ENCODE peak calls at places on chromosomes 2 and 18, in ten cellular contexts. One of them, this sample, is unnamed.
A peak's percentile ranks its signal among the peaks of the same experiment; 100 is the strongest.

GRCh38 chr2:56671973-56672569 is 488.3 kb downstream of the CCDC85A start:
- DNase-seq in activated CD8-positive, alpha-beta memory T cell treated with anti-CD3 and anti-CD28 coated beads, Interleukin-2, amount 50 U/mL, for 48 hours: no peak
- DNase-seq in activated T-cell treated with anti-CD3 and anti-CD28 coated beads, Interleukin-2, amount 50 U/mL, for 72 hours: no peak
- DNase-seq in NCI-H460: no peak
- DNase-seq in activated CD4-positive, alpha-beta T cell treated with anti-CD3 and anti-CD28 coated beads, Interleukin-2, amount 50 U/mL, for 24 hours: no peak
- DNase-seq in frontal cortex: no peak
- DNase-seq in caudate nucleus: no peak
- DNase-seq in H9: peak; percentile 27
- DNase-seq in NCI-H187: no peak
- DNase-seq in GM19239: no peak
- DNase-seq in this sample: no peak

GRCh38 chr18:44839239-44839666 is 158.6 kb downstream of the SETBP1 start:
- DNase-seq in activated CD8-positive, alpha-beta memory T cell treated with anti-CD3 and anti-CD28 coated beads, Interleukin-2, amount 50 U/mL, for 48 hours: peak; percentile 71
- DNase-seq in activated T-cell treated with anti-CD3 and anti-CD28 coated beads, Interleukin-2, amount 50 U/mL, for 72 hours: peak; percentile 67
- DNase-seq in NCI-H460: peak; percentile 65
- DNase-seq in activated CD4-positive, alpha-beta T cell treated with anti-CD3 and anti-CD28 coated beads, Interleukin-2, amount 50 U/mL, for 24 hours: peak; percentile 64
- DNase-seq in frontal cortex: peak; percentile 40
- DNase-seq in caudate nucleus: peak; percentile 16
- DNase-seq in H9: peak; percentile 38
- DNase-seq in NCI-H187: no peak
- DNase-seq in GM19239: peak; percentile 72
- DNase-seq in this sample: peak; percentile 3

GRCh38 chr2:111168528-111168929 is 47.8 kb downstream of the BCL2L11 start:
- DNase-seq in activated CD8-positive, alpha-beta memory T cell treated with anti-CD3 and anti-CD28 coated beads, Interleukin-2, amount 50 U/mL, for 48 hours: peak; percentile 73
- DNase-seq in activated T-cell treated with anti-CD3 and anti-CD28 coated beads, Interleukin-2, amount 50 U/mL, for 72 hours: peak; percentile 84
- DNase-seq in NCI-H460: peak; percentile 67
- DNase-seq in activated CD4-positive, alpha-beta T cell treated with anti-CD3 and anti-CD28 coated beads, Interleukin-2, amount 50 U/mL, for 24 hours: peak; percentile 77
- DNase-seq in frontal cortex: peak; percentile 34
- DNase-seq in caudate nucleus: no peak
- DNase-seq in H9: no peak
- DNase-seq in NCI-H187: no peak
- DNase-seq in GM19239: peak; percentile 35
- DNase-seq in this sample: peak; percentile 60

GRCh38 chr2:100882645-100883613 is 63.0 kb downstream of the NPAS2 start:
- DNase-seq in activated CD8-positive, alpha-beta memory T cell treated with anti-CD3 and anti-CD28 coated beads, Interleukin-2, amount 50 U/mL, for 48 hours: no peak
- DNase-seq in activated T-cell treated with anti-CD3 and anti-CD28 coated beads, Interleukin-2, amount 50 U/mL, for 72 hours: peak; percentile 50
- DNase-seq in NCI-H460: no peak
- DNase-seq in activated CD4-positive, alpha-beta T cell treated with anti-CD3 and anti-CD28 coated beads, Interleukin-2, amount 50 U/mL, for 24 hours: no peak
- DNase-seq in frontal cortex: no peak
- DNase-seq in caudate nucleus: no peak
- DNase-seq in H9: no peak
- DNase-seq in NCI-H187: no peak
- DNase-seq in GM19239: no peak
- DNase-seq in this sample: no peak

GRCh38 chr18:26981373-26982082 is 116.0 kb upstream of the AQP4 start:
- DNase-seq in activated CD8-positive, alpha-beta memory T cell treated with anti-CD3 and anti-CD28 coated beads, Interleukin-2, amount 50 U/mL, for 48 hours: no peak
- DNase-seq in activated T-cell treated with anti-CD3 and anti-CD28 coated beads, Interleukin-2, amount 50 U/mL, for 72 hours: no peak
- DNase-seq in NCI-H460: no peak
- DNase-seq in activated CD4-positive, alpha-beta T cell treated with anti-CD3 and anti-CD28 coated beads, Interleukin-2, amount 50 U/mL, for 24 hours: no peak
- DNase-seq in frontal cortex: no peak
- DNase-seq in caudate nucleus: no peak
- DNase-seq in H9: no peak
- DNase-seq in NCI-H187: no peak
- DNase-seq in GM19239: no peak
- DNase-seq in this sample: no peak

GRCh38 chr2:1643220-1643619 is 101.1 kb downstream of the PXDN start:
- DNase-seq in activated CD8-positive, alpha-beta memory T cell treated with anti-CD3 and anti-CD28 coated beads, Interleukin-2, amount 50 U/mL, for 48 hours: no peak
- DNase-seq in activated T-cell treated with anti-CD3 and anti-CD28 coated beads, Interleukin-2, amount 50 U/mL, for 72 hours: no peak
- DNase-seq in NCI-H460: no peak
- DNase-seq in activated CD4-positive, alpha-beta T cell treated with anti-CD3 and anti-CD28 coated beads, Interleukin-2, amount 50 U/mL, for 24 hours: no peak
- DNase-seq in frontal cortex: no peak
- DNase-seq in caudate nucleus: no peak
- DNase-seq in H9: no peak
- DNase-seq in NCI-H187: no peak
- DNase-seq in GM19239: no peak
- DNase-seq in this sample: no peak

GRCh38 chr2:37109523-37109922 is 25.2 kb downstream of the GPATCH11 start:
- DNase-seq in activated CD8-positive, alpha-beta memory T cell treated with anti-CD3 and anti-CD28 coated beads, Interleukin-2, amount 50 U/mL, for 48 hours: no peak
- DNase-seq in activated T-cell treated with anti-CD3 and anti-CD28 coated beads, Interleukin-2, amount 50 U/mL, for 72 hours: no peak
- DNase-seq in NCI-H460: no peak
- DNase-seq in activated CD4-positive, alpha-beta T cell treated with anti-CD3 and anti-CD28 coated beads, Interleukin-2, amount 50 U/mL, for 24 hours: no peak
- DNase-seq in frontal cortex: no peak
- DNase-seq in caudate nucleus: no peak
- DNase-seq in H9: no peak
- DNase-seq in NCI-H187: no peak
- DNase-seq in GM19239: no peak
- DNase-seq in this sample: no peak

GRCh38 chr2:159035790-159036411 is 67.5 kb downstream of the TANC1 start:
- DNase-seq in activated CD8-positive, alpha-beta memory T cell treated with anti-CD3 and anti-CD28 coated beads, Interleukin-2, amount 50 U/mL, for 48 hours: no peak
- DNase-seq in activated T-cell treated with anti-CD3 and anti-CD28 coated beads, Interleukin-2, amount 50 U/mL, for 72 hours: peak; percentile 26
- DNase-seq in NCI-H460: peak; percentile 51
- DNase-seq in activated CD4-positive, alpha-beta T cell treated with anti-CD3 and anti-CD28 coated beads, Interleukin-2, amount 50 U/mL, for 24 hours: no peak
- DNase-seq in frontal cortex: no peak
- DNase-seq in caudate nucleus: no peak
- DNase-seq in H9: peak; percentile 82
- DNase-seq in NCI-H187: peak; percentile 14
- DNase-seq in GM19239: no peak
- DNase-seq in this sample: no peak

GRCh38 chr2:64448069-64448468 is 5.9 kb upstream of the LGALSL start:
- DNase-seq in activated CD8-positive, alpha-beta memory T cell treated with anti-CD3 and anti-CD28 coated beads, Interleukin-2, amount 50 U/mL, for 48 hours: no peak
- DNase-seq in activated T-cell treated with anti-CD3 and anti-CD28 coated beads, Interleukin-2, amount 50 U/mL, for 72 hours: no peak
- DNase-seq in NCI-H460: no peak
- DNase-seq in activated CD4-positive, alpha-beta T cell treated with anti-CD3 and anti-CD28 coated beads, Interleukin-2, amount 50 U/mL, for 24 hours: no peak
- DNase-seq in frontal cortex: no peak
- DNase-seq in caudate nucleus: no peak
- DNase-seq in H9: no peak
- DNase-seq in NCI-H187: no peak
- DNase-seq in GM19239: no peak
- DNase-seq in this sample: no peak

GRCh38 chr2:127597984-127598380 is 48.0 kb upstream of the GPR17 start:
- DNase-seq in activated CD8-positive, alpha-beta memory T cell treated with anti-CD3 and anti-CD28 coated beads, Interleukin-2, amount 50 U/mL, for 48 hours: no peak
- DNase-seq in activated T-cell treated with anti-CD3 and anti-CD28 coated beads, Interleukin-2, amount 50 U/mL, for 72 hours: no peak
- DNase-seq in NCI-H460: no peak
- DNase-seq in activated CD4-positive, alpha-beta T cell treated with anti-CD3 and anti-CD28 coated beads, Interleukin-2, amount 50 U/mL, for 24 hours: no peak
- DNase-seq in frontal cortex: no peak
- DNase-seq in caudate nucleus: no peak
- DNase-seq in H9: no peak
- DNase-seq in NCI-H187: no peak
- DNase-seq in GM19239: no peak
- DNase-seq in this sample: no peak

GRCh38 chr2:62266433-62267038 is 70.6 kb downstream of the B3GNT2 start:
- DNase-seq in activated CD8-positive, alpha-beta memory T cell treated with anti-CD3 and anti-CD28 coated beads, Interleukin-2, amount 50 U/mL, for 48 hours: no peak
- DNase-seq in activated T-cell treated with anti-CD3 and anti-CD28 coated beads, Interleukin-2, amount 50 U/mL, for 72 hours: no peak
- DNase-seq in NCI-H460: no peak
- DNase-seq in activated CD4-positive, alpha-beta T cell treated with anti-CD3 and anti-CD28 coated beads, Interleukin-2, amount 50 U/mL, for 24 hours: no peak
- DNase-seq in frontal cortex: no peak
- DNase-seq in caudate nucleus: no peak
- DNase-seq in H9: peak; percentile 63
- DNase-seq in NCI-H187: no peak
- DNase-seq in GM19239: no peak
- DNase-seq in this sample: peak; percentile 53

GRCh38 chr2:176599796-176600485 is 330.7 kb downstream of the MTX2 start:
- DNase-seq in activated CD8-positive, alpha-beta memory T cell treated with anti-CD3 and anti-CD28 coated beads, Interleukin-2, amount 50 U/mL, for 48 hours: no peak
- DNase-seq in activated T-cell treated with anti-CD3 and anti-CD28 coated beads, Interleukin-2, amount 50 U/mL, for 72 hours: no peak
- DNase-seq in NCI-H460: no peak
- DNase-seq in activated CD4-positive, alpha-beta T cell treated with anti-CD3 and anti-CD28 coated beads, Interleukin-2, amount 50 U/mL, for 24 hours: no peak
- DNase-seq in frontal cortex: no peak
- DNase-seq in caudate nucleus: no peak
- DNase-seq in H9: no peak
- DNase-seq in NCI-H187: no peak
- DNase-seq in GM19239: no peak
- DNase-seq in this sample: no peak

GRCh38 chr2:181959508-181959907 is 26.1 kb upstream of the PPP1R1C start:
- DNase-seq in activated CD8-positive, alpha-beta memory T cell treated with anti-CD3 and anti-CD28 coated beads, Interleukin-2, amount 50 U/mL, for 48 hours: no peak
- DNase-seq in activated T-cell treated with anti-CD3 and anti-CD28 coated beads, Interleukin-2, amount 50 U/mL, for 72 hours: no peak
- DNase-seq in NCI-H460: no peak
- DNase-seq in activated CD4-positive, alpha-beta T cell treated with anti-CD3 and anti-CD28 coated beads, Interleukin-2, amount 50 U/mL, for 24 hours: no peak
- DNase-seq in frontal cortex: no peak
- DNase-seq in caudate nucleus: no peak
- DNase-seq in H9: no peak
- DNase-seq in NCI-H187: no peak
- DNase-seq in GM19239: no peak
- DNase-seq in this sample: no peak

GRCh38 chr2:234701421-234701820 is 204.5 kb upstream of the ARL4C start:
- DNase-seq in activated CD8-positive, alpha-beta memory T cell treated with anti-CD3 and anti-CD28 coated beads, Interleukin-2, amount 50 U/mL, for 48 hours: no peak
- DNase-seq in activated T-cell treated with anti-CD3 and anti-CD28 coated beads, Interleukin-2, amount 50 U/mL, for 72 hours: no peak
- DNase-seq in NCI-H460: no peak
- DNase-seq in activated CD4-positive, alpha-beta T cell treated with anti-CD3 and anti-CD28 coated beads, Interleukin-2, amount 50 U/mL, for 24 hours: no peak
- DNase-seq in frontal cortex: no peak
- DNase-seq in caudate nucleus: no peak
- DNase-seq in H9: no peak
- DNase-seq in NCI-H187: no peak
- DNase-seq in GM19239: no peak
- DNase-seq in this sample: no peak

GRCh38 chr2:231028890-231029289 is 8.4 kb upstream of the C2orf72 start:
- DNase-seq in activated CD8-positive, alpha-beta memory T cell treated with anti-CD3 and anti-CD28 coated beads, Interleukin-2, amount 50 U/mL, for 48 hours: no peak
- DNase-seq in activated T-cell treated with anti-CD3 and anti-CD28 coated beads, Interleukin-2, amount 50 U/mL, for 72 hours: no peak
- DNase-seq in NCI-H460: no peak
- DNase-seq in activated CD4-positive, alpha-beta T cell treated with anti-CD3 and anti-CD28 coated beads, Interleukin-2, amount 50 U/mL, for 24 hours: no peak
- DNase-seq in frontal cortex: no peak
- DNase-seq in caudate nucleus: no peak
- DNase-seq in H9: no peak
- DNase-seq in NCI-H187: no peak
- DNase-seq in GM19239: no peak
- DNase-seq in this sample: no peak

GRCh38 chr2:124566518-124566970 is 541.5 kb downstream of the CNTNAP5 start:
- DNase-seq in activated CD8-positive, alpha-beta memory T cell treated with anti-CD3 and anti-CD28 coated beads, Interleukin-2, amount 50 U/mL, for 48 hours: no peak
- DNase-seq in activated T-cell treated with anti-CD3 and anti-CD28 coated beads, Interleukin-2, amount 50 U/mL, for 72 hours: no peak
- DNase-seq in NCI-H460: no peak
- DNase-seq in activated CD4-positive, alpha-beta T cell treated with anti-CD3 and anti-CD28 coated beads, Interleukin-2, amount 50 U/mL, for 24 hours: no peak
- DNase-seq in frontal cortex: no peak
- DNase-seq in caudate nucleus: no peak
- DNase-seq in H9: no peak
- DNase-seq in NCI-H187: no peak
- DNase-seq in GM19239: no peak
- DNase-seq in this sample: no peak

GRCh38 chr2:72140621-72140960 is 7.1 kb downstream of the CYP26B1 start:
- DNase-seq in activated CD8-positive, alpha-beta memory T cell treated with anti-CD3 and anti-CD28 coated beads, Interleukin-2, amount 50 U/mL, for 48 hours: peak; percentile 42
- DNase-seq in activated T-cell treated with anti-CD3 and anti-CD28 coated beads, Interleukin-2, amount 50 U/mL, for 72 hours: no peak
- DNase-seq in NCI-H460: no peak
- DNase-seq in activated CD4-positive, alpha-beta T cell treated with anti-CD3 and anti-CD28 coated beads, Interleukin-2, amount 50 U/mL, for 24 hours: no peak
- DNase-seq in frontal cortex: no peak
- DNase-seq in caudate nucleus: no peak
- DNase-seq in H9: no peak
- DNase-seq in NCI-H187: no peak
- DNase-seq in GM19239: no peak
- DNase-seq in this sample: no peak

GRCh38 chr2:237358721-237359595 is 55.0 kb downstream of the COL6A3 start:
- DNase-seq in activated CD8-positive, alpha-beta memory T cell treated with anti-CD3 and anti-CD28 coated beads, Interleukin-2, amount 50 U/mL, for 48 hours: peak; percentile 25
- DNase-seq in activated T-cell treated with anti-CD3 and anti-CD28 coated beads, Interleukin-2, amount 50 U/mL, for 72 hours: no peak
- DNase-seq in NCI-H460: no peak
- DNase-seq in activated CD4-positive, alpha-beta T cell treated with anti-CD3 and anti-CD28 coated beads, Interleukin-2, amount 50 U/mL, for 24 hours: no peak
- DNase-seq in frontal cortex: no peak
- DNase-seq in caudate nucleus: no peak
- DNase-seq in H9: peak; percentile 47
- DNase-seq in NCI-H187: no peak
- DNase-seq in GM19239: no peak
- DNase-seq in this sample: no peak

GRCh38 chr2:178211460-178211859 is 17.1 kb downstream of the OSBPL6 start:
- DNase-seq in activated CD8-positive, alpha-beta memory T cell treated with anti-CD3 and anti-CD28 coated beads, Interleukin-2, amount 50 U/mL, for 48 hours: no peak
- DNase-seq in activated T-cell treated with anti-CD3 and anti-CD28 coated beads, Interleukin-2, amount 50 U/mL, for 72 hours: no peak
- DNase-seq in NCI-H460: no peak
- DNase-seq in activated CD4-positive, alpha-beta T cell treated with anti-CD3 and anti-CD28 coated beads, Interleukin-2, amount 50 U/mL, for 24 hours: no peak
- DNase-seq in frontal cortex: no peak
- DNase-seq in caudate nucleus: no peak
- DNase-seq in H9: no peak
- DNase-seq in NCI-H187: no peak
- DNase-seq in GM19239: no peak
- DNase-seq in this sample: no peak

GRCh38 chr2:127085260-127085666 is 21.7 kb downstream of the BIN1 start:
- DNase-seq in activated CD8-positive, alpha-beta memory T cell treated with anti-CD3 and anti-CD28 coated beads, Interleukin-2, amount 50 U/mL, for 48 hours: no peak
- DNase-seq in activated T-cell treated with anti-CD3 and anti-CD28 coated beads, Interleukin-2, amount 50 U/mL, for 72 hours: peak; percentile 40
- DNase-seq in NCI-H460: no peak
- DNase-seq in activated CD4-positive, alpha-beta T cell treated with anti-CD3 and anti-CD28 coated beads, Interleukin-2, amount 50 U/mL, for 24 hours: no peak
- DNase-seq in frontal cortex: no peak
- DNase-seq in caudate nucleus: no peak
- DNase-seq in H9: no peak
- DNase-seq in NCI-H187: no peak
- DNase-seq in GM19239: no peak
- DNase-seq in this sample: no peak

GRCh38 chr2:30326497-30326896 is 95.2 kb downstream of the LBH start:
- DNase-seq in activated CD8-positive, alpha-beta memory T cell treated with anti-CD3 and anti-CD28 coated beads, Interleukin-2, amount 50 U/mL, for 48 hours: no peak
- DNase-seq in activated T-cell treated with anti-CD3 and anti-CD28 coated beads, Interleukin-2, amount 50 U/mL, for 72 hours: no peak
- DNase-seq in NCI-H460: no peak
- DNase-seq in activated CD4-positive, alpha-beta T cell treated with anti-CD3 and anti-CD28 coated beads, Interleukin-2, amount 50 U/mL, for 24 hours: no peak
- DNase-seq in frontal cortex: no peak
- DNase-seq in caudate nucleus: no peak
- DNase-seq in H9: no peak
- DNase-seq in NCI-H187: no peak
- DNase-seq in GM19239: no peak
- DNase-seq in this sample: no peak

GRCh38 chr2:228023619-228024018 is 152.2 kb downstream of the DAW1 start:
- DNase-seq in activated CD8-positive, alpha-beta memory T cell treated with anti-CD3 and anti-CD28 coated beads, Interleukin-2, amount 50 U/mL, for 48 hours: no peak
- DNase-seq in activated T-cell treated with anti-CD3 and anti-CD28 coated beads, Interleukin-2, amount 50 U/mL, for 72 hours: no peak
- DNase-seq in NCI-H460: peak; percentile 26
- DNase-seq in activated CD4-positive, alpha-beta T cell treated with anti-CD3 and anti-CD28 coated beads, Interleukin-2, amount 50 U/mL, for 24 hours: no peak
- DNase-seq in frontal cortex: no peak
- DNase-seq in caudate nucleus: no peak
- DNase-seq in H9: no peak
- DNase-seq in NCI-H187: no peak
- DNase-seq in GM19239: no peak
- DNase-seq in this sample: peak; percentile 33

GRCh38 chr2:64485961-64486360 is 32.0 kb downstream of the LGALSL start:
- DNase-seq in activated CD8-positive, alpha-beta memory T cell treated with anti-CD3 and anti-CD28 coated beads, Interleukin-2, amount 50 U/mL, for 48 hours: no peak
- DNase-seq in activated T-cell treated with anti-CD3 and anti-CD28 coated beads, Interleukin-2, amount 50 U/mL, for 72 hours: no peak
- DNase-seq in NCI-H460: no peak
- DNase-seq in activated CD4-positive, alpha-beta T cell treated with anti-CD3 and anti-CD28 coated beads, Interleukin-2, amount 50 U/mL, for 24 hours: no peak
- DNase-seq in frontal cortex: no peak
- DNase-seq in caudate nucleus: no peak
- DNase-seq in H9: no peak
- DNase-seq in NCI-H187: peak; percentile 77
- DNase-seq in GM19239: no peak
- DNase-seq in this sample: no peak

GRCh38 chr18:77131100-77131651 is 1.4 kb downstream of the MBP start:
- DNase-seq in activated CD8-positive, alpha-beta memory T cell treated with anti-CD3 and anti-CD28 coated beads, Interleukin-2, amount 50 U/mL, for 48 hours: peak; percentile 70
- DNase-seq in activated T-cell treated with anti-CD3 and anti-CD28 coated beads, Interleukin-2, amount 50 U/mL, for 72 hours: peak; percentile 60
- DNase-seq in NCI-H460: peak; percentile 16
- DNase-seq in activated CD4-positive, alpha-beta T cell treated with anti-CD3 and anti-CD28 coated beads, Interleukin-2, amount 50 U/mL, for 24 hours: no peak
- DNase-seq in frontal cortex: no peak
- DNase-seq in caudate nucleus: no peak
- DNase-seq in H9: no peak
- DNase-seq in NCI-H187: no peak
- DNase-seq in GM19239: no peak
- DNase-seq in this sample: no peak

GRCh38 chr2:227406177-227407031 is 18.7 kb upstream of the SCYGR1 start:
- DNase-seq in activated CD8-positive, alpha-beta memory T cell treated with anti-CD3 and anti-CD28 coated beads, Interleukin-2, amount 50 U/mL, for 48 hours: no peak
- DNase-seq in activated T-cell treated with anti-CD3 and anti-CD28 coated beads, Interleukin-2, amount 50 U/mL, for 72 hours: no peak
- DNase-seq in NCI-H460: peak; percentile 98
- DNase-seq in activated CD4-positive, alpha-beta T cell treated with anti-CD3 and anti-CD28 coated beads, Interleukin-2, amount 50 U/mL, for 24 hours: no peak
- DNase-seq in frontal cortex: peak; percentile 80
- DNase-seq in caudate nucleus: peak; percentile 11
- DNase-seq in H9: peak; percentile 72
- DNase-seq in NCI-H187: no peak
- DNase-seq in GM19239: no peak
- DNase-seq in this sample: peak; percentile 66

GRCh38 chr2:234514873-234515638 is 18.2 kb upstream of the ARL4C start:
- DNase-seq in activated CD8-positive, alpha-beta memory T cell treated with anti-CD3 and anti-CD28 coated beads, Interleukin-2, amount 50 U/mL, for 48 hours: no peak
- DNase-seq in activated T-cell treated with anti-CD3 and anti-CD28 coated beads, Interleukin-2, amount 50 U/mL, for 72 hours: no peak
- DNase-seq in NCI-H460: no peak
- DNase-seq in activated CD4-positive, alpha-beta T cell treated with anti-CD3 and anti-CD28 coated beads, Interleukin-2, amount 50 U/mL, for 24 hours: no peak
- DNase-seq in frontal cortex: no peak
- DNase-seq in caudate nucleus: no peak
- DNase-seq in H9: no peak
- DNase-seq in NCI-H187: no peak
- DNase-seq in GM19239: no peak
- DNase-seq in this sample: no peak

GRCh38 chr2:235979753-235980459 is 188.3 kb downstream of the GBX2 start:
- DNase-seq in activated CD8-positive, alpha-beta memory T cell treated with anti-CD3 and anti-CD28 coated beads, Interleukin-2, amount 50 U/mL, for 48 hours: no peak
- DNase-seq in activated T-cell treated with anti-CD3 and anti-CD28 coated beads, Interleukin-2, amount 50 U/mL, for 72 hours: no peak
- DNase-seq in NCI-H460: no peak
- DNase-seq in activated CD4-positive, alpha-beta T cell treated with anti-CD3 and anti-CD28 coated beads, Interleukin-2, amount 50 U/mL, for 24 hours: no peak
- DNase-seq in frontal cortex: no peak
- DNase-seq in caudate nucleus: no peak
- DNase-seq in H9: no peak
- DNase-seq in NCI-H187: peak; percentile 61
- DNase-seq in GM19239: no peak
- DNase-seq in this sample: no peak

GRCh38 chr2:157995117-157995516 is 106.6 kb upstream of the UPP2 start:
- DNase-seq in activated CD8-positive, alpha-beta memory T cell treated with anti-CD3 and anti-CD28 coated beads, Interleukin-2, amount 50 U/mL, for 48 hours: no peak
- DNase-seq in activated T-cell treated with anti-CD3 and anti-CD28 coated beads, Interleukin-2, amount 50 U/mL, for 72 hours: no peak
- DNase-seq in NCI-H460: no peak
- DNase-seq in activated CD4-positive, alpha-beta T cell treated with anti-CD3 and anti-CD28 coated beads, Interleukin-2, amount 50 U/mL, for 24 hours: no peak
- DNase-seq in frontal cortex: no peak
- DNase-seq in caudate nucleus: no peak
- DNase-seq in H9: no peak
- DNase-seq in NCI-H187: no peak
- DNase-seq in GM19239: no peak
- DNase-seq in this sample: no peak

This sample was measured in H54.